ENCODE peak calls at places on chromosomes 16 and 17, in seven cellular contexts. One of them, this sample, is unnamed.

GRCh38 chr16:79210629-79211028 is 389.9 kb downstream of the MAF start:
- DNase-seq in GM04503: no peak
- DNase-seq in NCI-H460: no peak
- DNase-seq in activated effector memory CD4-positive, alpha-beta T cell treated with anti-CD3 and anti-CD28 coated beads, Interleukin-2, amount 50 U/mL, for 16 hours: no peak
- DNase-seq in NT2/D1: no peak
- DNase-seq in progenitor cell of endocrine pancreas: no peak
- DNase-seq in H54: no peak
- DNase-seq in this sample: no peak

GRCh38 chr17:44333371-44333770 is 8.7 kb upstream of the SLC25A39 start:
- DNase-seq in GM04503: no peak
- DNase-seq in NCI-H460: no peak
- DNase-seq in activated effector memory CD4-positive, alpha-beta T cell treated with anti-CD3 and anti-CD28 coated beads, Interleukin-2, amount 50 U/mL, for 16 hours: no peak
- DNase-seq in NT2/D1: no peak
- DNase-seq in progenitor cell of endocrine pancreas: no peak
- DNase-seq in H54: no peak
- DNase-seq in this sample: no peak

GRCh38 chr17:41734139-41734948 is at the start of gene HAP1:
- DNase-seq in GM04503: no peak
- DNase-seq in NCI-H460: peak; percentile 41
- DNase-seq in activated effector memory CD4-positive, alpha-beta T cell treated with anti-CD3 and anti-CD28 coated beads, Interleukin-2, amount 50 U/mL, for 16 hours: no peak
- DNase-seq in NT2/D1: peak; percentile 32
- DNase-seq in progenitor cell of endocrine pancreas: peak; percentile 57
- DNase-seq in H54: no peak
- DNase-seq in this sample: no peak

GRCh38 chr16:77951788-77952187 is 70.6 kb upstream of the CLEC3A start:
- DNase-seq in GM04503: no peak
- DNase-seq in NCI-H460: peak; percentile 13
- DNase-seq in activated effector memory CD4-positive, alpha-beta T cell treated with anti-CD3 and anti-CD28 coated beads, Interleukin-2, amount 50 U/mL, for 16 hours: no peak
- DNase-seq in NT2/D1: no peak
- DNase-seq in progenitor cell of endocrine pancreas: no peak
- DNase-seq in H54: no peak
- DNase-seq in this sample: no peak

GRCh38 chr17:7004398-7005253 is 7.8 kb upstream of the RNASEK start:
- DNase-seq in GM04503: no peak
- DNase-seq in NCI-H460: peak; percentile 80
- DNase-seq in activated effector memory CD4-positive, alpha-beta T cell treated with anti-CD3 and anti-CD28 coated beads, Interleukin-2, amount 50 U/mL, for 16 hours: no peak
- DNase-seq in NT2/D1: no peak
- DNase-seq in progenitor cell of endocrine pancreas: no peak
- DNase-seq in H54: peak; percentile 51
- DNase-seq in this sample: no peak

GRCh38 chr16:3598236-3598635 is 13.2 kb downstream of the SLX4 start:
- DNase-seq in GM04503: no peak
- DNase-seq in NCI-H460: no peak
- DNase-seq in activated effector memory CD4-positive, alpha-beta T cell treated with anti-CD3 and anti-CD28 coated beads, Interleukin-2, amount 50 U/mL, for 16 hours: no peak
- DNase-seq in NT2/D1: no peak
- DNase-seq in progenitor cell of endocrine pancreas: no peak
- DNase-seq in H54: no peak
- DNase-seq in this sample: no peak

GRCh38 chr16:85553436-85554113 is 59.5 kb upstream of the GSE1 start:
- DNase-seq in GM04503: no peak
- DNase-seq in NCI-H460: no peak
- DNase-seq in activated effector memory CD4-positive, alpha-beta T cell treated with anti-CD3 and anti-CD28 coated beads, Interleukin-2, amount 50 U/mL, for 16 hours: peak; percentile 74
- DNase-seq in NT2/D1: peak; percentile 63
- DNase-seq in progenitor cell of endocrine pancreas: peak; percentile 68
- DNase-seq in H54: peak; percentile 82
- DNase-seq in this sample: peak; percentile 45

GRCh38 chr16:1775846-1776671 is 3.1 kb upstream of the MRPS34 start:
- DNase-seq in GM04503: no peak
- DNase-seq in NCI-H460: no peak
- DNase-seq in activated effector memory CD4-positive, alpha-beta T cell treated with anti-CD3 and anti-CD28 coated beads, Interleukin-2, amount 50 U/mL, for 16 hours: no peak
- DNase-seq in NT2/D1: no peak
- DNase-seq in progenitor cell of endocrine pancreas: no peak
- DNase-seq in H54: no peak
- DNase-seq in this sample: no peak

GRCh38 chr17:37220609-37220953 is 155.2 kb upstream of the C17orf78 start:
- DNase-seq in GM04503: no peak
- DNase-seq in NCI-H460: peak; percentile 8
- DNase-seq in activated effector memory CD4-positive, alpha-beta T cell treated with anti-CD3 and anti-CD28 coated beads, Interleukin-2, amount 50 U/mL, for 16 hours: peak; percentile 63
- DNase-seq in NT2/D1: no peak
- DNase-seq in progenitor cell of endocrine pancreas: no peak
- DNase-seq in H54: peak; percentile 6
- DNase-seq in this sample: no peak

GRCh38 chr17:47305302-47305923 is 18.3 kb upstream of the EFCAB13 start:
- DNase-seq in GM04503: peak; percentile 93
- DNase-seq in NCI-H460: no peak
- DNase-seq in activated effector memory CD4-positive, alpha-beta T cell treated with anti-CD3 and anti-CD28 coated beads, Interleukin-2, amount 50 U/mL, for 16 hours: no peak
- DNase-seq in NT2/D1: no peak
- DNase-seq in progenitor cell of endocrine pancreas: no peak
- DNase-seq in H54: peak; percentile 85
- DNase-seq in this sample: no peak

GRCh38 chr16:89022051-89022836 is 45.2 kb upstream of the CBFA2T3 start:
- DNase-seq in GM04503: no peak
- DNase-seq in NCI-H460: no peak
- DNase-seq in activated effector memory CD4-positive, alpha-beta T cell treated with anti-CD3 and anti-CD28 coated beads, Interleukin-2, amount 50 U/mL, for 16 hours: no peak
- DNase-seq in NT2/D1: no peak
- DNase-seq in progenitor cell of endocrine pancreas: no peak
- DNase-seq in H54: no peak
- DNase-seq in this sample: no peak

GRCh38 chr17:68775338-68775737 is 174.2 kb upstream of the FAM20A start:
- DNase-seq in GM04503: peak; percentile 28
- DNase-seq in NCI-H460: no peak
- DNase-seq in activated effector memory CD4-positive, alpha-beta T cell treated with anti-CD3 and anti-CD28 coated beads, Interleukin-2, amount 50 U/mL, for 16 hours: no peak
- DNase-seq in NT2/D1: no peak
- DNase-seq in progenitor cell of endocrine pancreas: no peak
- DNase-seq in H54: no peak
- DNase-seq in this sample: no peak

GRCh38 chr17:1031711-1032110 is 34.8 kb downstream of the TIMM22 start:
- DNase-seq in GM04503: no peak
- DNase-seq in NCI-H460: no peak
- DNase-seq in activated effector memory CD4-positive, alpha-beta T cell treated with anti-CD3 and anti-CD28 coated beads, Interleukin-2, amount 50 U/mL, for 16 hours: no peak
- DNase-seq in NT2/D1: peak; percentile 55
- DNase-seq in progenitor cell of endocrine pancreas: no peak
- DNase-seq in H54: no peak
- DNase-seq in this sample: no peak

GRCh38 chr16:70342016-70342415 is 4.7 kb upstream of the DDX19A start:
- DNase-seq in GM04503: no peak
- DNase-seq in NCI-H460: no peak
- DNase-seq in activated effector memory CD4-positive, alpha-beta T cell treated with anti-CD3 and anti-CD28 coated beads, Interleukin-2, amount 50 U/mL, for 16 hours: no peak
- DNase-seq in NT2/D1: no peak
- DNase-seq in progenitor cell of endocrine pancreas: no peak
- DNase-seq in H54: no peak
- DNase-seq in this sample: no peak

GRCh38 chr16:22705799-22706198 is 108.2 kb upstream of the HS3ST2 start:
- DNase-seq in GM04503: no peak
- DNase-seq in NCI-H460: no peak
- DNase-seq in activated effector memory CD4-positive, alpha-beta T cell treated with anti-CD3 and anti-CD28 coated beads, Interleukin-2, amount 50 U/mL, for 16 hours: no peak
- DNase-seq in NT2/D1: no peak
- DNase-seq in progenitor cell of endocrine pancreas: no peak
- DNase-seq in H54: no peak
- DNase-seq in this sample: no peak

GRCh38 chr17:33816842-33817241 is 438.2 kb upstream of the CCL2 start:
- DNase-seq in GM04503: no peak
- DNase-seq in NCI-H460: no peak
- DNase-seq in activated effector memory CD4-positive, alpha-beta T cell treated with anti-CD3 and anti-CD28 coated beads, Interleukin-2, amount 50 U/mL, for 16 hours: no peak
- DNase-seq in NT2/D1: no peak
- DNase-seq in progenitor cell of endocrine pancreas: no peak
- DNase-seq in H54: no peak
- DNase-seq in this sample: no peak

GRCh38 chr16:13110124-13110796 is 208.9 kb downstream of the SHISA9 start:
- DNase-seq in GM04503: peak; percentile 42
- DNase-seq in NCI-H460: no peak
- DNase-seq in activated effector memory CD4-positive, alpha-beta T cell treated with anti-CD3 and anti-CD28 coated beads, Interleukin-2, amount 50 U/mL, for 16 hours: no peak
- DNase-seq in NT2/D1: peak; percentile 57
- DNase-seq in progenitor cell of endocrine pancreas: no peak
- DNase-seq in H54: no peak
- DNase-seq in this sample: no peak

GRCh38 chr16:35752773-35753558 is 2293.6 kb downstream of the TP53TG3F start:
- DNase-seq in GM04503: no peak
- DNase-seq in NCI-H460: no peak
- DNase-seq in activated effector memory CD4-positive, alpha-beta T cell treated with anti-CD3 and anti-CD28 coated beads, Interleukin-2, amount 50 U/mL, for 16 hours: no peak
- DNase-seq in NT2/D1: no peak
- DNase-seq in progenitor cell of endocrine pancreas: no peak
- DNase-seq in H54: no peak
- DNase-seq in this sample: no peak

GRCh38 chr17:58514795-58515157 is 338 bp upstream of the MTMR4 start:
- DNase-seq in GM04503: no peak
- DNase-seq in NCI-H460: no peak
- DNase-seq in activated effector memory CD4-positive, alpha-beta T cell treated with anti-CD3 and anti-CD28 coated beads, Interleukin-2, amount 50 U/mL, for 16 hours: no peak
- DNase-seq in NT2/D1: no peak
- DNase-seq in progenitor cell of endocrine pancreas: no peak
- DNase-seq in H54: no peak
- DNase-seq in this sample: no peak

GRCh38 chr17:65143899-65144590 is 6.9 kb downstream of the RGS9 start:
- DNase-seq in GM04503: no peak
- DNase-seq in NCI-H460: no peak
- DNase-seq in activated effector memory CD4-positive, alpha-beta T cell treated with anti-CD3 and anti-CD28 coated beads, Interleukin-2, amount 50 U/mL, for 16 hours: no peak
- DNase-seq in NT2/D1: no peak
- DNase-seq in progenitor cell of endocrine pancreas: no peak
- DNase-seq in H54: no peak
- DNase-seq in this sample: no peak

GRCh38 chr17:68646626-68647526 is 45.7 kb upstream of the FAM20A start:
- DNase-seq in GM04503: no peak
- DNase-seq in NCI-H460: no peak
- DNase-seq in activated effector memory CD4-positive, alpha-beta T cell treated with anti-CD3 and anti-CD28 coated beads, Interleukin-2, amount 50 U/mL, for 16 hours: no peak
- DNase-seq in NT2/D1: no peak
- DNase-seq in progenitor cell of endocrine pancreas: no peak
- DNase-seq in H54: no peak
- DNase-seq in this sample: no peak

GRCh38 chr16:51049276-51049675 is 101.8 kb downstream of the SALL1 start:
- DNase-seq in GM04503: no peak
- DNase-seq in NCI-H460: no peak
- DNase-seq in activated effector memory CD4-positive, alpha-beta T cell treated with anti-CD3 and anti-CD28 coated beads, Interleukin-2, amount 50 U/mL, for 16 hours: no peak
- DNase-seq in NT2/D1: no peak
- DNase-seq in progenitor cell of endocrine pancreas: no peak
- DNase-seq in H54: no peak
- DNase-seq in this sample: no peak

GRCh38 chr17:61073799-61074513 is 325.7 kb upstream of the TBX2 start:
- DNase-seq in GM04503: no peak
- DNase-seq in NCI-H460: no peak
- DNase-seq in activated effector memory CD4-positive, alpha-beta T cell treated with anti-CD3 and anti-CD28 coated beads, Interleukin-2, amount 50 U/mL, for 16 hours: no peak
- DNase-seq in NT2/D1: no peak
- DNase-seq in progenitor cell of endocrine pancreas: no peak
- DNase-seq in H54: no peak
- DNase-seq in this sample: no peak

GRCh38 chr16:69930117-69930776 is 20.9 kb upstream of the CLEC18A start:
- DNase-seq in GM04503: no peak
- DNase-seq in NCI-H460: peak; percentile 56
- DNase-seq in activated effector memory CD4-positive, alpha-beta T cell treated with anti-CD3 and anti-CD28 coated beads, Interleukin-2, amount 50 U/mL, for 16 hours: peak; percentile 73
- DNase-seq in NT2/D1: peak; percentile 50
- DNase-seq in progenitor cell of endocrine pancreas: peak; percentile 42
- DNase-seq in H54: peak; percentile 69
- DNase-seq in this sample: peak; percentile 85

GRCh38 chr16:48503779-48504178 is 106.2 kb downstream of the N4BP1 start:
- DNase-seq in GM04503: no peak
- DNase-seq in NCI-H460: no peak
- DNase-seq in activated effector memory CD4-positive, alpha-beta T cell treated with anti-CD3 and anti-CD28 coated beads, Interleukin-2, amount 50 U/mL, for 16 hours: no peak
- DNase-seq in NT2/D1: no peak
- DNase-seq in progenitor cell of endocrine pancreas: no peak
- DNase-seq in H54: no peak
- DNase-seq in this sample: peak; percentile 82

GRCh38 chr17:74296548-74296936 is 22.5 kb downstream of the DNAI2 start:
- DNase-seq in GM04503: no peak
- DNase-seq in NCI-H460: peak; percentile 49
- DNase-seq in activated effector memory CD4-positive, alpha-beta T cell treated with anti-CD3 and anti-CD28 coated beads, Interleukin-2, amount 50 U/mL, for 16 hours: peak; percentile 74
- DNase-seq in NT2/D1: peak; percentile 28
- DNase-seq in progenitor cell of endocrine pancreas: peak; percentile 28
- DNase-seq in H54: peak; percentile 40
- DNase-seq in this sample: peak; percentile 78

GRCh38 chr16:1457489-1458245 is 13.3 kb upstream of the CCDC154 start:
- DNase-seq in GM04503: no peak
- DNase-seq in NCI-H460: no peak
- DNase-seq in activated effector memory CD4-positive, alpha-beta T cell treated with anti-CD3 and anti-CD28 coated beads, Interleukin-2, amount 50 U/mL, for 16 hours: no peak
- DNase-seq in NT2/D1: no peak
- DNase-seq in progenitor cell of endocrine pancreas: no peak
- DNase-seq in H54: no peak
- DNase-seq in this sample: no peak

GRCh38 chr17:69744512-69745098 is 330.1 kb downstream of the MAP2K6 start:
- DNase-seq in GM04503: no peak
- DNase-seq in NCI-H460: no peak
- DNase-seq in activated effector memory CD4-positive, alpha-beta T cell treated with anti-CD3 and anti-CD28 coated beads, Interleukin-2, amount 50 U/mL, for 16 hours: no peak
- DNase-seq in NT2/D1: no peak
- DNase-seq in progenitor cell of endocrine pancreas: no peak
- DNase-seq in H54: no peak
- DNase-seq in this sample: peak; percentile 64

GRCh38 chr16:20612551-20613470 is 36.6 kb upstream of the ACSM2B start:
- DNase-seq in GM04503: no peak
- DNase-seq in NCI-H460: no peak
- DNase-seq in activated effector memory CD4-positive, alpha-beta T cell treated with anti-CD3 and anti-CD28 coated beads, Interleukin-2, amount 50 U/mL, for 16 hours: no peak
- DNase-seq in NT2/D1: no peak
- DNase-seq in progenitor cell of endocrine pancreas: no peak
- DNase-seq in H54: no peak
- DNase-seq in this sample: no peak

GRCh38 chr16:14007460-14007859 is 63.7 kb upstream of the MRTFB start:
- DNase-seq in GM04503: no peak
- DNase-seq in NCI-H460: peak; percentile 69
- DNase-seq in activated effector memory CD4-positive, alpha-beta T cell treated with anti-CD3 and anti-CD28 coated beads, Interleukin-2, amount 50 U/mL, for 16 hours: no peak
- DNase-seq in NT2/D1: no peak
- DNase-seq in progenitor cell of endocrine pancreas: no peak
- DNase-seq in H54: no peak
- DNase-seq in this sample: no peak

GRCh38 chr17:27975146-27976011 is 67.1 kb upstream of the NLK start:
- DNase-seq in GM04503: no peak
- DNase-seq in NCI-H460: no peak
- DNase-seq in activated effector memory CD4-positive, alpha-beta T cell treated with anti-CD3 and anti-CD28 coated beads, Interleukin-2, amount 50 U/mL, for 16 hours: no peak
- DNase-seq in NT2/D1: no peak
- DNase-seq in progenitor cell of endocrine pancreas: no peak
- DNase-seq in H54: no peak
- DNase-seq in this sample: no peak

GRCh38 chr16:23934610-23935009 is 98.8 kb downstream of the PRKCB start:
- DNase-seq in GM04503: no peak
- DNase-seq in NCI-H460: no peak
- DNase-seq in activated effector memory CD4-positive, alpha-beta T cell treated with anti-CD3 and anti-CD28 coated beads, Interleukin-2, amount 50 U/mL, for 16 hours: no peak
- DNase-seq in NT2/D1: no peak
- DNase-seq in progenitor cell of endocrine pancreas: no peak
- DNase-seq in H54: no peak
- DNase-seq in this sample: no peak

GRCh38 chr17:29782917-29783316 is 147.1 kb downstream of the SSH2 start:
- DNase-seq in GM04503: no peak
- DNase-seq in NCI-H460: no peak
- DNase-seq in activated effector memory CD4-positive, alpha-beta T cell treated with anti-CD3 and anti-CD28 coated beads, Interleukin-2, amount 50 U/mL, for 16 hours: no peak
- DNase-seq in NT2/D1: no peak
- DNase-seq in progenitor cell of endocrine pancreas: no peak
- DNase-seq in H54: no peak
- DNase-seq in this sample: no peak

GRCh38 chr16:88854306-88855111 is 2.2 kb downstream of the GALNS start:
- DNase-seq in GM04503: no peak
- DNase-seq in NCI-H460: no peak
- DNase-seq in activated effector memory CD4-positive, alpha-beta T cell treated with anti-CD3 and anti-CD28 coated beads, Interleukin-2, amount 50 U/mL, for 16 hours: no peak
- DNase-seq in NT2/D1: no peak
- DNase-seq in progenitor cell of endocrine pancreas: no peak
- DNase-seq in H54: no peak
- DNase-seq in this sample: no peak

GRCh38 chr17:14355556-14355955 is 54.7 kb downstream of the HS3ST3B1 start:
- DNase-seq in GM04503: no peak
- DNase-seq in NCI-H460: no peak
- DNase-seq in activated effector memory CD4-positive, alpha-beta T cell treated with anti-CD3 and anti-CD28 coated beads, Interleukin-2, amount 50 U/mL, for 16 hours: no peak
- DNase-seq in NT2/D1: no peak
- DNase-seq in progenitor cell of endocrine pancreas: no peak
- DNase-seq in H54: no peak
- DNase-seq in this sample: no peak

GRCh38 chr16:49489686-49490320 is 116.2 kb downstream of the C16orf78 start:
- DNase-seq in GM04503: no peak
- DNase-seq in NCI-H460: no peak
- DNase-seq in activated effector memory CD4-positive, alpha-beta T cell treated with anti-CD3 and anti-CD28 coated beads, Interleukin-2, amount 50 U/mL, for 16 hours: peak; percentile 53
- DNase-seq in NT2/D1: no peak
- DNase-seq in progenitor cell of endocrine pancreas: no peak
- DNase-seq in H54: no peak
- DNase-seq in this sample: no peak

GRCh38 chr17:40598021-40598927 is 33.0 kb upstream of the CCR7 start:
- DNase-seq in GM04503: no peak
- DNase-seq in NCI-H460: no peak
- DNase-seq in activated effector memory CD4-positive, alpha-beta T cell treated with anti-CD3 and anti-CD28 coated beads, Interleukin-2, amount 50 U/mL, for 16 hours: peak; percentile 93
- DNase-seq in NT2/D1: no peak
- DNase-seq in progenitor cell of endocrine pancreas: no peak
- DNase-seq in H54: no peak
- DNase-seq in this sample: no peak

GRCh38 chr16:4882261-4882632 is 35.0 kb downstream of the UBN1 start:
- DNase-seq in GM04503: no peak
- DNase-seq in NCI-H460: no peak
- DNase-seq in activated effector memory CD4-positive, alpha-beta T cell treated with anti-CD3 and anti-CD28 coated beads, Interleukin-2, amount 50 U/mL, for 16 hours: no peak
- DNase-seq in NT2/D1: no peak
- DNase-seq in progenitor cell of endocrine pancreas: no peak
- DNase-seq in H54: no peak
- DNase-seq in this sample: no peak